ENCODE peak calls at places on chromosome 19, in eight cellular contexts. V is cardiac fibroblast; W is mesendoderm; Y is activated CD4-positive, alpha-beta T cell treated with anti-CD3 and anti-CD28 coated beads for 24 hours; L is activated T-helper 2 cell treated with anti-CD3 and anti-CD28 coated beads, Interferon-gamma antibody, Interleukin-2, Interleukin-4, amounts not matched to agents 10 μg/mL and 5 μg/mL and 100 μg/mL, durations not matched to agents 14 hours and 24 hours and 36 hours; Q is H7; M is CD4-positive, alpha-beta T cell; F is tibial nerve. D is an unnamed sample.

GRCh38 chr19:47256688-47257410 is 524 bp downstream of the CCDC9 start:
- DNase-seq in V (peak; percentile 100), W (peak; percentile 99), Y (peak; percentile 100), L (peak; percentile 99), Q (peak; percentile 100), M (peak; percentile 98), F (peak; percentile 100), D (peak; percentile 100)

GRCh38 chr19:18438331-18439024 is 545 bp upstream of the ISYNA1 start:
- DNase-seq in V (peak; percentile 88), W (peak; percentile 85), Y (no peak), L (no peak), Q (peak; percentile 91), M (no peak), F (no peak), D (peak; percentile 64)

GRCh38 chr19:16889429-16889882 is 657 bp downstream of the F2RL3 start:
- DNase-seq in V (no peak), W (no peak), Y (no peak), L (no peak), Q (no peak), M (no peak), F (no peak), D (no peak)

GRCh38 chr19:48728882-48729645 is 9.5 kb upstream of the MAMSTR start:
- DNase-seq in V (no peak), W (peak; percentile 42), Y (no peak), L (no peak), Q (peak; percentile 76), M (no peak), F (no peak), D (peak; percentile 75)

GRCh38 chr19:54473071-54473941 is at the start of gene CDC42EP5:
- DNase-seq in V (peak; percentile 94), W (no peak), Y (no peak), L (no peak), Q (peak; percentile 82), M (no peak), F (peak; percentile 73), D (peak; percentile 46)

GRCh38 chr19:43759515-43759914 is 4.8 kb upstream of the SMG9 start:
- DNase-seq in V (peak; percentile 43), W (peak; percentile 37), Y (no peak), L (no peak), Q (no peak), M (no peak), F (no peak), D (peak; percentile 59)

GRCh38 chr19:1079566-1080111 is 12.7 kb downstream of the ARHGAP45 start:
- DNase-seq in V (no peak), W (no peak), Y (no peak), L (peak; percentile 73), Q (peak; percentile 79), M (peak; percentile 44), F (no peak), D (peak; percentile 61)

GRCh38 chr19:49368711-49369358 is 5.2 kb downstream of the DKKL1 start:
- DNase-seq in V (no peak), W (no peak), Y (no peak), L (no peak), Q (no peak), M (no peak), F (no peak), D (no peak)

GRCh38 chr19:16660763-16661479 is at the start of gene TMEM38A:
- DNase-seq in V (no peak), W (no peak), Y (no peak), L (peak; percentile 40), Q (peak; percentile 84), M (peak; percentile 27), F (no peak), D (peak; percentile 54)

GRCh38 chr19:38736413-38737280 is 7.6 kb downstream of the CAPN12 start:
- DNase-seq in V (no peak), W (peak; percentile 87), Y (peak; percentile 47), L (no peak), Q (peak; percentile 100), M (peak; percentile 46), F (no peak), D (peak; percentile 95)

GRCh38 chr19:46492841-46493235 is 2.8 kb downstream of the PNMA8B start:
- DNase-seq in V (no peak), W (no peak), Y (no peak), L (no peak), Q (peak; percentile 83), M (no peak), F (no peak), D (peak; percentile 55)

GRCh38 chr19:3193256-3194062 is 7.7 kb downstream of the NCLN start:
- DNase-seq in V (no peak), W (no peak), Y (no peak), L (no peak), Q (no peak), M (no peak), F (no peak), D (no peak)

GRCh38 chr19:11416346-11417052 is 2.6 kb downstream of the RGL3 start:
- DNase-seq in V (no peak), W (no peak), Y (no peak), L (no peak), Q (peak; percentile 5), M (no peak), F (no peak), D (no peak)

GRCh38 chr19:1067341-1068103 is 555 bp downstream of the ARHGAP45 start:
- DNase-seq in V (no peak), W (no peak), Y (no peak), L (no peak), Q (no peak), M (no peak), F (no peak), D (no peak)

GRCh38 chr19:10961763-10962536 is 1.1 kb downstream of the SMARCA4 start:
- DNase-seq in V (no peak), W (peak; percentile 37), Y (no peak), L (no peak), Q (no peak), M (no peak), F (no peak), D (no peak)

D was measured in GM23338.